ENCODE peak calls at places on chromosomes 13 and 19, in eight cellular contexts. W, Y, R, C, T, J, D and S are unnamed samples.

GRCh38 chr19:39995794-39996193 is 1.1 kb upstream of the ZNF546 start:
- DNase-seq in W (peak), Y (no peak), R (no peak), C (no peak), T (no peak), J (no peak), D (no peak), S (no peak)

GRCh38 chr13:113053376-113053775 is 52.2 kb upstream of the F7 start:
- DNase-seq in W (no peak), Y (no peak), R (no peak), C (no peak), T (no peak), J (no peak), D (no peak), S (no peak)

GRCh38 chr13:32838985-32839384 is 177.2 kb upstream of the KL start:
- DNase-seq in W (no peak), Y (no peak), R (no peak), C (no peak), T (no peak), J (no peak), D (no peak), S (no peak)

GRCh38 chr19:35295792-35296462 is 4.0 kb downstream of the MAG start:
- DNase-seq in W (no peak), Y (no peak), R (no peak), C (no peak), T (peak), J (no peak), D (peak), S (no peak)

GRCh38 chr13:109989686-109990085 is 203.3 kb upstream of the IRS2 start:
- DNase-seq in W (peak), Y (no peak), R (peak), C (no peak), T (no peak), J (no peak), D (no peak), S (no peak)

GRCh38 chr13:112182251-112182650 is 115.3 kb downstream of the SOX1 start:
- DNase-seq in W (no peak), Y (no peak), R (no peak), C (no peak), T (no peak), J (no peak), D (no peak), S (no peak)

GRCh38 chr19:54464624-54465266 is 1.2 kb upstream of the LENG9 start:
- DNase-seq in W (peak), Y (peak), R (peak), C (peak), T (peak), J (peak), D (peak), S (peak)

GRCh38 chr19:12778020-12778904 is 2.9 kb upstream of the HOOK2 start:
- DNase-seq in W (peak), Y (no peak), R (peak), C (peak), T (peak), J (no peak), D (peak), S (peak)

GRCh38 chr13:93951153-93951552 is 528.3 kb downstream of the DCT start:
- DNase-seq in W (peak), Y (no peak), R (peak), C (no peak), T (peak), J (no peak), D (no peak), S (peak)

GRCh38 chr13:25932353-25932752 is 119.5 kb downstream of the SHISA2 start:
- DNase-seq in W (no peak), Y (no peak), R (no peak), C (no peak), T (no peak), J (no peak), D (no peak), S (no peak)

GRCh38 chr19:37718357-37718756 is 1.2 kb downstream of the ZNF607 start:
- DNase-seq in W (no peak), Y (no peak), R (peak), C (no peak), T (peak), J (no peak), D (peak), S (peak)

GRCh38 chr13:65265988-65266387 is 1964.1 kb downstream of the PCDH9 start:
- DNase-seq in W (no peak), Y (no peak), R (no peak), C (no peak), T (no peak), J (no peak), D (no peak), S (no peak)

GRCh38 chr13:32115069-32115468 is 83.5 kb downstream of the FRY start:
- DNase-seq in W (no peak), Y (no peak), R (no peak), C (no peak), T (no peak), J (no peak), D (no peak), S (no peak)

GRCh38 chr19:50489461-50490011 is 12.9 kb upstream of the GARIN5A start:
- DNase-seq in W (no peak), Y (no peak), R (no peak), C (no peak), T (no peak), J (no peak), D (no peak), S (no peak)

GRCh38 chr13:94588575-94588974 is 7.4 kb downstream of the TGDS start:
- DNase-seq in W (no peak), Y (no peak), R (no peak), C (no peak), T (no peak), J (no peak), D (no peak), S (no peak)

GRCh38 chr13:49310251-49310650 is 62.5 kb downstream of the CDADC1 start:
- DNase-seq in W (no peak), Y (no peak), R (no peak), C (no peak), T (no peak), J (no peak), D (no peak), S (no peak)

GRCh38 chr13:111620586-111620985 is 300.1 kb downstream of the TEX29 start:
- DNase-seq in W (no peak), Y (no peak), R (no peak), C (no peak), T (no peak), J (no peak), D (no peak), S (no peak)

GRCh38 chr13:98535501-98536357 is 41.2 kb downstream of the STK24 start:
- DNase-seq in W (no peak), Y (no peak), R (peak), C (no peak), T (no peak), J (no peak), D (no peak), S (peak)

GRCh38 chr19:10553943-10554381 is 10.3 kb downstream of the ATG4D start:
- DNase-seq in W (no peak), Y (no peak), R (no peak), C (no peak), T (no peak), J (no peak), D (no peak), S (peak)

GRCh38 chr13:78876915-78877549 is 218.1 kb upstream of the OBI1 start:
- DNase-seq in W (no peak), Y (no peak), R (no peak), C (no peak), T (no peak), J (no peak), D (no peak), S (no peak)

GRCh38 chr13:25687622-25688225 is 315.9 kb downstream of the ATP8A2 start:
- DNase-seq in W (no peak), Y (no peak), R (no peak), C (no peak), T (no peak), J (no peak), D (no peak), S (no peak)

GRCh38 chr13:107680115-107680514 is 535.2 kb downstream of the LIG4 start:
- DNase-seq in W (no peak), Y (no peak), R (no peak), C (peak), T (no peak), J (no peak), D (no peak), S (no peak)

GRCh38 chr13:113638173-113638746 is 19.7 kb downstream of the ATP4B start:
- DNase-seq in W (no peak), Y (peak), R (no peak), C (peak), T (no peak), J (no peak), D (no peak), S (no peak)

GRCh38 chr19:31120952-31121351 is 228.3 kb downstream of the TSHZ3 start:
- DNase-seq in W (no peak), Y (no peak), R (no peak), C (no peak), T (no peak), J (no peak), D (no peak), S (no peak)

GRCh38 chr13:22061806-22062391 is 391.0 kb downstream of the FGF9 start:
- DNase-seq in W (no peak), Y (no peak), R (no peak), C (no peak), T (no peak), J (no peak), D (no peak), S (no peak)

GRCh38 chr19:39765091-39766076 is 13.3 kb upstream of the LEUTX start:
- DNase-seq in W (peak), Y (no peak), R (peak), C (peak), T (peak), J (no peak), D (peak), S (peak)

GRCh38 chr13:90632184-90632583 is 715.3 kb upstream of the MIR17HG start:
- DNase-seq in W (no peak), Y (no peak), R (no peak), C (no peak), T (no peak), J (no peak), D (no peak), S (no peak)

GRCh38 chr19:3556978-3557460 is 367 bp downstream of the MFSD12 start:
- DNase-seq in W (no peak), Y (no peak), R (peak), C (peak), T (peak), J (no peak), D (peak), S (peak)
- H3K4me3 ChIP-seq in W (peak), Y (peak), R (peak), C (peak), T (peak), J (peak), D (peak), S (peak)

GRCh38 chr19:2458054-2458453 is 1.3 kb upstream of the LMNB2 start:
- DNase-seq in W (no peak), Y (no peak), R (no peak), C (no peak), T (no peak), J (no peak), D (no peak), S (no peak)
- TF ChIP-seq CTCF in W (no peak), Y (no peak), R (no peak), C (no peak), T (no peak), J (no peak), D (no peak), S (no peak)

GRCh38 chr19:2487090-2487489 is 11.2 kb downstream of the GADD45B start:
- DNase-seq in W (no peak), Y (no peak), R (no peak), C (no peak), T (no peak), J (no peak), D (no peak), S (no peak)
- H3K4me3 ChIP-seq in W (no peak), Y (no peak), R (no peak), C (no peak), T (no peak), J (no peak), D (no peak), S (no peak)

DNA sequence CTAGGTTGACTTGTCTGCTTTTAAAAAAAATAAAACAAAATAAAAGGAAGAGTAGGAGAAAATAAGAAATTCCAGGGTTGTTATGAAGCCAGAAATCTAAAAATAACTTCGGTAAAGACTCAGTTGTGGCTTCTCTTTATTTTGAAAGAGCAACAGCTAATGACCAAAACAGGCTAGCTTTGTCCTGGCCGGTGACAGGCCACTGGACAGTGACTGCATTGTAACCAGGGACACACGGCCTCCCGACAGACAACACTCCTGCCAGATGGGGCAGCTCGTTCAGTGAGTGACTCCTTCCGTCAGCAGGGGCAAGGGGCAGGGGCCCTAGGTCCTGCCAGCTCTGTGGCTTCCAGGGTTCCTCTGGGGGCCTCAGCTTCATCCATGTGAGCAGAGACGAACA is 173.4 kb downstream of the KATNAL1 start:
- DNase-seq in W (no peak), Y (no peak), R (peak), C (no peak), T (no peak), J (no peak), D (no peak), S (no peak)
- TF ChIP-seq CTCF in W (no peak), Y (no peak), R (no peak), C (no peak), T (no peak), J (no peak), D (no peak), S (no peak)

DNA sequence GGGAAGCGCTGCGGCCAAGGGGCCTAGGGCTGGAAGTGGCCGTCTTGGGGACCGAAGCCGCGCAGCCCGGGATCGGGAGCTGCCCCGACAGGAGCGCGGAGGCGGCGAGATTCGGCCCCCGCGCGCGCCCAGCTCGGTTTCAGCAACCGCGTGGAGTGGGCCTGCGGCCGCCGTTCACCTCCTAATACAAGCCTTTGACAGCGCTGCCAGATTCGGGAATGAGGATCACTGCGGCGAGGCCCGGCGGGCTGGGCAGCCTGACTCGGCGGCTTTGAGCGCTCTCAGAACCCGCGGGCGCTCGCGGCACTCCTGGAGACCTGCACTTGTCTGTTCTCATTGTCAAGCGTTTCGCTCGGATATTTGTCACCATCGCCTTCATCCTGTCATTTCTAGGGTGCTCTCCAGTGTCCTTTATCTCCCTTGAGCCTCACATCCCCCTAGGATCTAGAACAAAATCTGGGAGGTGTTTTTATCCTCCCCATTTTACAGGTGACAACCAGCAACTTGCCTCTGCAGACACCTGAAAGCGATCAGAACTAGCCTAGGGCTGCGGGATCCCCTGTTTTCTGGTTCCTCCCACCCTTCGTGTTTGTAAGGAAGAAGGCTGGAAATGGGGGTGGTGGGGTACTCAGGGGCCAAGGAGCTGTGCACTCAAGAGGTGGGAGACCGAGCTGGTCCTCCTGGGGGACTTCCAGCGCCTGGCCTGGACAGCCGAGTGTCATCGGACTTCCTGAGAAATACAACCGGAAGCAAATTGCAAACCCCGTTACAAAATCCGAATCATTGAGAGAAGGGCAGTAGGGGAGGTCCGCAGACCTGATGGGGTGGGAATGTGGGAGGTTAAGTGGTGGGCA is 1.5 kb upstream of the CDX2 start:
- DNase-seq in W (no peak), Y (no peak), R (no peak), C (no peak), T (no peak), J (no peak), D (no peak), S (no peak)
- H3K4me3 ChIP-seq in W (no peak), Y (no peak), R (no peak), C (no peak), T (peak), J (no peak), D (no peak), S (no peak)

GRCh38 chr19:17753976-17754375 is 2.7 kb downstream of the FCHO1 start:
- DNase-seq in W (no peak), Y (no peak), R (no peak), C (no peak), T (no peak), J (no peak), D (no peak), S (no peak)

GRCh38 chr19:17752865-17753639 is 1.8 kb downstream of the FCHO1 start:
- DNase-seq in W (no peak), Y (no peak), R (no peak), C (no peak), T (no peak), J (no peak), D (no peak), S (no peak)

GRCh38 chr19:17755977-17756670 is 4.8 kb downstream of the FCHO1 start:
- DNase-seq in W (peak), Y (no peak), R (peak), C (peak), T (peak), J (no peak), D (peak), S (no peak)

GRCh38 chr19:17755533-17755885 is 4.2 kb downstream of the FCHO1 start:
- DNase-seq in W (no peak), Y (no peak), R (no peak), C (no peak), T (no peak), J (no peak), D (no peak), S (no peak)

DNA sequence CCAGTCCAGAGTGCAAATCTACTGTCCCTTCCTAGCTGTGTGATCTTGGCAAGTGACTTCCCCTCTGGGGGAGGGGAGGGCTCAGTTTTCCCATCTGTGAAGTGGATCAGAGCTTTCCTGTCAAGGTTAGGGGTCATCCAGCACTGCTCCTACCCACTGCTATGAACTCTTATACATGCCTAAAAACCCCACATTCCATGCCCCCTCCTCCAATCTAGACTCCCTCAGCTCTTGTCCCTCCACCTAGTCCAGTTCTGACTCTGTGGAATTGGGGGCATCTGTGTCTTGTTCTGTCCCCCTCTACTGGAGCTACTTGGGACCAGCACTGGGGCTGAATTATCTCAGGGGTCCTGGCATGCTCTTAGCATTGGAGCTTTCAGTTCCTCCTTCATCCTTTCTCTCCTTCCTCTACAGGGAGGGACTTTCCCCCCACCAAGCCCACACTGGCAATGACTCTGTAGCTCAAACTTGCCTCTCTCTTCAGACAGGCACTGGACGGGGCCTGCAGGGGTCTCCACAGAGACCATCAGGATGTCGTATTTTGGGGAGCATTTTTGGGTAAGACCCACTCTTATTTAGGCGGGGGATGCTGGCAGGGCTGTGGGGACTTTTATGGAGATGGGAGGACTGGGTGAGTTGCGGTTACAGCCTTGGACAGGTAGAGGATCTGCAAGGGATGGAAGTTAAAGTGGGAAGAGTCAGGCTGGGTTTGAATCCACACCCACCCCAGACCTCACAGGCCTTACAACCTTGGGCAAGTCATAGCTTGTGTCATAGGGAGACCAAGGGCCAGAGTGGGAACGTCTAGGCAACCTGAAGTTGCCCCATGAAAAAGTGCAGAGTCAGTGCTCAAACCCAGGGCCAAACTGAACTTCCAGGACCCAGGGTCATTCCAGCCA is 3.6 kb downstream of the FCHO1 start:
- DNase-seq in W (no peak), Y (no peak), R (no peak), C (no peak), T (no peak), J (no peak), D (no peak), S (peak)
- TF ChIP-seq CTCF in W (no peak), Y (no peak), R (no peak), C (no peak), T (peak), J (no peak), D (no peak), S (no peak)

GRCh38 chr13:41018583-41018909 is 570 bp downstream of the ELF1 start:
- DNase-seq in W (no peak), Y (no peak), R (no peak), C (no peak), T (no peak), J (no peak), D (no peak), S (peak)

GRCh38 chr13:41019578-41020347 is 647 bp upstream of the ELF1 start:
- DNase-seq in W (no peak), Y (no peak), R (no peak), C (peak), T (no peak), J (peak), D (no peak), S (no peak)

GRCh38 chr13:41019027-41019487 is at the start of gene ELF1:
- DNase-seq in W (peak), Y (no peak), R (peak), C (no peak), T (peak), J (peak), D (no peak), S (peak)

GRCh38 chr13:41017153-41017552 is 2.0 kb downstream of the ELF1 start:
- DNase-seq in W (no peak), Y (no peak), R (no peak), C (no peak), T (no peak), J (no peak), D (no peak), S (no peak)

DNA sequence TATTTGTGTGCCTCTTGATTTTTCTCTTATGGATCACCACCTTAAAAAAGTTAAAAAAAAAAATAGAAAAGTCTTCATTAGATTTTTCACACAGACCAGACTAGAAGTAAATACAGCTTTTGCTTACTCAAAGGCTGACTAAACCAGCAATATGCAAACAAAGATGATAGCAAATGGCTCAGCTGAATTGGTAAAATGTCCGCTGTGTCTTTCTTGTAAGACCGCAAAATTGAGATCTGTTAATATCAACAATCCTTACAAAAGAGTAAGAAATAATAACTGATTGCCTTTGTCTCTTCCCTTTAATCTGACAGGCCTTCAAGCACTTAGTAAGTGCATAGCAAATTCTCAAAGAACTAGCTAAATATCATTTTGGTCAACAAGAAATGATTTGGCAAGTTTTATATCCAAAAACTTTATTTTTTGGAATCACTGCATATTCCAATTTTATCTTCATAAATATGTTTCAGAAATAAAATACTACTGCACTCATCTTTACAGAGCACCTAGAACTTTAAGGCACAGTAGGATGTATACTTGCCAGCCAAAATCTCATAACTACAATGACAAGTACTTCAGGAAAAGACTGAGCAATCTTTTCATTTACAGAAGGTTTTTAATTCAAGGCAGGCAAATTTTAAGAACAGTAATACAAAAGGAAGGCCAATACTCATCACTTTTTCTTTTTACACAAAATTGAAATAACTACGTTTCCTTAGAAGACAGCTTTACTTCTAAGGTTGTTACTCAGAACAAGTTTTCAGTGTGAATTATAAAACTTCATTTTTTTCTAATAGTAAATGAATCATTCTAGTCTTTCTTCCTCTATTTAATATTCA is 1.2 kb downstream of the ELF1 start:
- DNase-seq in W (no peak), Y (no peak), R (no peak), C (no peak), T (no peak), J (no peak), D (no peak), S (peak)
- H3K4me3 ChIP-seq in W (no peak), Y (peak), R (no peak), C (no peak), T (no peak), J (peak), D (no peak), S (peak)